ENCODE peak calls at places on chromosomes 6 and 20, in five cellular contexts. One of them, this sample, is unnamed.
A peak's percentile ranks its signal among the peaks of the same experiment; 100 is the strongest.

GRCh38 chr6:18207438-18207837 is 52.2 kb downstream of the KDM1B start:
- DNase-seq in spleen: no peak
- DNase-seq in putamen: peak; percentile 18
- DNase-seq in NCI-H1092 treated with DMSO at 0.1 percent for 48 hours: peak; percentile 83
- DNase-seq in NCI-H1417 treated with DMSO at 0.1 percent for 48 hours: no peak
- DNase-seq in this sample: no peak

GRCh38 chr6:44110005-44110681 is 17.1 kb downstream of the MRPL14 start:
- DNase-seq in spleen: no peak
- DNase-seq in putamen: no peak
- DNase-seq in NCI-H1092 treated with DMSO at 0.1 percent for 48 hours: no peak
- DNase-seq in NCI-H1417 treated with DMSO at 0.1 percent for 48 hours: no peak
- DNase-seq in this sample: no peak

GRCh38 chr6:122530440-122531046 is 58.9 kb upstream of the SERINC1 start:
- DNase-seq in spleen: no peak
- DNase-seq in putamen: peak; percentile 65
- DNase-seq in NCI-H1092 treated with DMSO at 0.1 percent for 48 hours: peak; percentile 72
- DNase-seq in NCI-H1417 treated with DMSO at 0.1 percent for 48 hours: peak; percentile 15
- DNase-seq in this sample: peak; percentile 73

GRCh38 chr20:420721-421574 is 12.8 kb downstream of the RBCK1 start:
- DNase-seq in spleen: peak; percentile 86
- DNase-seq in putamen: no peak
- DNase-seq in NCI-H1092 treated with DMSO at 0.1 percent for 48 hours: no peak
- DNase-seq in NCI-H1417 treated with DMSO at 0.1 percent for 48 hours: no peak
- DNase-seq in this sample: peak; percentile 47

GRCh38 chr20:40506567-40506966 is 182.5 kb downstream of the MAFB start:
- DNase-seq in spleen: peak; percentile 94
- DNase-seq in putamen: peak; percentile 57
- DNase-seq in NCI-H1092 treated with DMSO at 0.1 percent for 48 hours: no peak
- DNase-seq in NCI-H1417 treated with DMSO at 0.1 percent for 48 hours: no peak
- DNase-seq in this sample: no peak

GRCh38 chr6:14622135-14622534 is 504.6 kb downstream of the CD83 start:
- DNase-seq in spleen: no peak
- DNase-seq in putamen: no peak
- DNase-seq in NCI-H1092 treated with DMSO at 0.1 percent for 48 hours: no peak
- DNase-seq in NCI-H1417 treated with DMSO at 0.1 percent for 48 hours: no peak
- DNase-seq in this sample: no peak

GRCh38 chr20:41692479-41693135 is 74.4 kb upstream of the CHD6 start:
- DNase-seq in spleen: peak; percentile 96
- DNase-seq in putamen: peak; percentile 89
- DNase-seq in NCI-H1092 treated with DMSO at 0.1 percent for 48 hours: peak; percentile 72
- DNase-seq in NCI-H1417 treated with DMSO at 0.1 percent for 48 hours: no peak
- DNase-seq in this sample: peak; percentile 92

GRCh38 chr6:125066964-125067363 is 86.6 kb upstream of the TPD52L1 start:
- DNase-seq in spleen: no peak
- DNase-seq in putamen: no peak
- DNase-seq in NCI-H1092 treated with DMSO at 0.1 percent for 48 hours: no peak
- DNase-seq in NCI-H1417 treated with DMSO at 0.1 percent for 48 hours: no peak
- DNase-seq in this sample: no peak

GRCh38 chr20:20031790-20032189 is 14.6 kb downstream of the NAA20 start:
- DNase-seq in spleen: no peak
- DNase-seq in putamen: no peak
- DNase-seq in NCI-H1092 treated with DMSO at 0.1 percent for 48 hours: no peak
- DNase-seq in NCI-H1417 treated with DMSO at 0.1 percent for 48 hours: no peak
- DNase-seq in this sample: no peak

GRCh38 chr6:111185954-111186353 is 98.7 kb downstream of the SLC16A10 start:
- DNase-seq in spleen: no peak
- DNase-seq in putamen: no peak
- DNase-seq in NCI-H1092 treated with DMSO at 0.1 percent for 48 hours: no peak
- DNase-seq in NCI-H1417 treated with DMSO at 0.1 percent for 48 hours: no peak
- DNase-seq in this sample: no peak

GRCh38 chr20:46520976-46521579 is 7.7 kb upstream of the ZNF334 start:
- DNase-seq in spleen: peak; percentile 81
- DNase-seq in putamen: peak; percentile 28
- DNase-seq in NCI-H1092 treated with DMSO at 0.1 percent for 48 hours: peak; percentile 54
- DNase-seq in NCI-H1417 treated with DMSO at 0.1 percent for 48 hours: peak; percentile 5
- DNase-seq in this sample: peak; percentile 81

GRCh38 chr6:75217203-75217602 is 11.3 kb upstream of the COL12A1 start:
- DNase-seq in spleen: no peak
- DNase-seq in putamen: no peak
- DNase-seq in NCI-H1092 treated with DMSO at 0.1 percent for 48 hours: no peak
- DNase-seq in NCI-H1417 treated with DMSO at 0.1 percent for 48 hours: no peak
- DNase-seq in this sample: no peak

GRCh38 chr20:23629017-23629541 is 8.7 kb downstream of the CST3 start:
- DNase-seq in spleen: no peak
- DNase-seq in putamen: no peak
- DNase-seq in NCI-H1092 treated with DMSO at 0.1 percent for 48 hours: no peak
- DNase-seq in NCI-H1417 treated with DMSO at 0.1 percent for 48 hours: no peak
- DNase-seq in this sample: no peak

GRCh38 chr20:33178726-33179125 is 10.8 kb downstream of the BPIFA2 start:
- DNase-seq in spleen: no peak
- DNase-seq in putamen: no peak
- DNase-seq in NCI-H1092 treated with DMSO at 0.1 percent for 48 hours: no peak
- DNase-seq in NCI-H1417 treated with DMSO at 0.1 percent for 48 hours: no peak
- DNase-seq in this sample: no peak

GRCh38 chr6:158160932-158161539 is 7.0 kb downstream of the SERAC1 start:
- DNase-seq in spleen: no peak
- DNase-seq in putamen: no peak
- DNase-seq in NCI-H1092 treated with DMSO at 0.1 percent for 48 hours: no peak
- DNase-seq in NCI-H1417 treated with DMSO at 0.1 percent for 48 hours: no peak
- DNase-seq in this sample: no peak

GRCh38 chr20:568865-569415 is 25.4 kb upstream of the CSNK2A1 start:
- DNase-seq in spleen: no peak
- DNase-seq in putamen: no peak
- DNase-seq in NCI-H1092 treated with DMSO at 0.1 percent for 48 hours: no peak
- DNase-seq in NCI-H1417 treated with DMSO at 0.1 percent for 48 hours: no peak
- DNase-seq in this sample: no peak

GRCh38 chr6:8057793-8058192 is 6.4 kb downstream of the BLOC1S5 start:
- DNase-seq in spleen: no peak
- DNase-seq in putamen: no peak
- DNase-seq in NCI-H1092 treated with DMSO at 0.1 percent for 48 hours: no peak
- DNase-seq in NCI-H1417 treated with DMSO at 0.1 percent for 48 hours: no peak
- DNase-seq in this sample: no peak

GRCh38 chr6:113655761-113656160 is 201.4 kb upstream of the MARCKS start:
- DNase-seq in spleen: no peak
- DNase-seq in putamen: no peak
- DNase-seq in NCI-H1092 treated with DMSO at 0.1 percent for 48 hours: no peak
- DNase-seq in NCI-H1417 treated with DMSO at 0.1 percent for 48 hours: no peak
- DNase-seq in this sample: no peak

GRCh38 chr6:112939543-112939942 is 592.4 kb downstream of the RFPL4B start:
- DNase-seq in spleen: no peak
- DNase-seq in putamen: no peak
- DNase-seq in NCI-H1092 treated with DMSO at 0.1 percent for 48 hours: peak; percentile 51
- DNase-seq in NCI-H1417 treated with DMSO at 0.1 percent for 48 hours: peak; percentile 71
- DNase-seq in this sample: no peak

GRCh38 chr6:30769088-30769852 is 24.9 kb upstream of the IER3 start:
- DNase-seq in spleen: no peak
- DNase-seq in putamen: peak; percentile 78
- DNase-seq in NCI-H1092 treated with DMSO at 0.1 percent for 48 hours: no peak
- DNase-seq in NCI-H1417 treated with DMSO at 0.1 percent for 48 hours: no peak
- DNase-seq in this sample: peak; percentile 54

GRCh38 chr6:82264824-82265223 is 17.3 kb upstream of the IBTK start:
- DNase-seq in spleen: no peak
- DNase-seq in putamen: no peak
- DNase-seq in NCI-H1092 treated with DMSO at 0.1 percent for 48 hours: no peak
- DNase-seq in NCI-H1417 treated with DMSO at 0.1 percent for 48 hours: no peak
- DNase-seq in this sample: no peak

GRCh38 chr6:170193326-170193821 is 97.5 kb downstream of the DLL1 start:
- DNase-seq in spleen: no peak
- DNase-seq in putamen: no peak
- DNase-seq in NCI-H1092 treated with DMSO at 0.1 percent for 48 hours: no peak
- DNase-seq in NCI-H1417 treated with DMSO at 0.1 percent for 48 hours: no peak
- DNase-seq in this sample: no peak

GRCh38 chr20:19210426-19211155 is 1.9 kb upstream of the SLC24A3 start:
- DNase-seq in spleen: no peak
- DNase-seq in putamen: no peak
- DNase-seq in NCI-H1092 treated with DMSO at 0.1 percent for 48 hours: no peak
- DNase-seq in NCI-H1417 treated with DMSO at 0.1 percent for 48 hours: no peak
- DNase-seq in this sample: no peak

This sample was measured in WERI-Rb-1.